ENCODE peak calls at places on chromosomes 12 and 14, in seven cellular contexts. F is choroid plexus epithelial cell, V is fibroblast of pulmonary artery, W is heart right ventricle, G is epithelial cell of esophagus, D is cardiac muscle cell, K is fibroblast of the aortic adventitia. N is an unnamed sample.

GRCh38 chr12:6430124-6430989 is 14.4 kb upstream of the CD27 start:
- DNase-seq in F (peak), V (peak), W (peak), G (peak), D (peak), K (peak), N (peak)

GRCh38 chr12:49549735-49550710 is 11.2 kb downstream of the KCNH3 start:
- DNase-seq in F (no peak), V (no peak), W (no peak), G (no peak), D (no peak), K (no peak), N (no peak)

GRCh38 chr14:74326369-74327152 is 21.7 kb upstream of the VRTN start:
- DNase-seq in F (peak), V (no peak), W (no peak), G (no peak), D (peak), K (no peak), N (no peak)

GRCh38 chr14:100864960-100865681 is 38.4 kb downstream of the RTL1 start:
- DNase-seq in F (no peak), V (no peak), W (no peak), G (peak), D (no peak), K (peak), N (peak)

GRCh38 chr12:88181881-88182280 is 39.8 kb downstream of the TMTC3 start:
- DNase-seq in F (no peak), V (no peak), W (no peak), G (no peak), D (no peak), K (no peak), N (no peak)

GRCh38 chr14:34461334-34462131 is 507 bp downstream of the SPTSSA start:
- DNase-seq in F (peak), V (peak), W (peak), G (peak), D (peak), K (peak), N (peak)

GRCh38 chr12:3869860-3870259 is 3.3 kb downstream of the PARP11 start:
- DNase-seq in F (peak), V (no peak), W (no peak), G (no peak), D (no peak), K (no peak), N (no peak)

GRCh38 chr12:51191516-51192283 is 18.8 kb upstream of the TFCP2 start:
- DNase-seq in F (no peak), V (no peak), W (no peak), G (no peak), D (no peak), K (no peak), N (no peak)

GRCh38 chr14:68762944-68763831 is 29.7 kb downstream of the ZFP36L1 start:
- DNase-seq in F (peak), V (peak), W (peak), G (no peak), D (peak), K (peak), N (peak)

GRCh38 chr12:81300454-81300853 is 222.6 kb downstream of the ACSS3 start:
- DNase-seq in F (peak), V (peak), W (no peak), G (peak), D (peak), K (no peak), N (no peak)

GRCh38 chr12:91406920-91407341 is 224.3 kb upstream of the DCN start:
- DNase-seq in F (peak), V (peak), W (no peak), G (peak), D (peak), K (no peak), N (peak)

GRCh38 chr12:109858764-109859163 is 21.6 kb downstream of the GLTP start:
- DNase-seq in F (peak), V (no peak), W (no peak), G (no peak), D (no peak), K (no peak), N (no peak)

GRCh38 chr12:124469193-124469888 is 98.1 kb downstream of the NCOR2 start:
- DNase-seq in F (no peak), V (no peak), W (peak), G (no peak), D (peak), K (no peak), N (no peak)

GRCh38 chr12:29088611-29089219 is 60.4 kb upstream of the FAR2 start:
- DNase-seq in F (peak), V (peak), W (no peak), G (peak), D (peak), K (peak), N (no peak)

GRCh38 chr12:21600196-21600595 is 4.5 kb downstream of the GYS2 start:
- DNase-seq in F (no peak), V (no peak), W (no peak), G (no peak), D (no peak), K (no peak), N (no peak)

GRCh38 chr14:90517431-90517841 is 120.6 kb downstream of the CALM1 start:
- DNase-seq in F (no peak), V (no peak), W (no peak), G (no peak), D (no peak), K (no peak), N (no peak)

GRCh38 chr14:103020271-103020910 is 37.0 kb downstream of the CDC42BPB start:
- DNase-seq in F (no peak), V (no peak), W (no peak), G (no peak), D (no peak), K (no peak), N (no peak)

GRCh38 chr12:69987453-69988102 is 162.6 kb downstream of the MYRFL start:
- DNase-seq in F (peak), V (peak), W (no peak), G (peak), D (peak), K (peak), N (peak)

GRCh38 chr12:119334459-119335170 is at the start of gene CCDC60:
- DNase-seq in F (no peak), V (no peak), W (no peak), G (peak), D (no peak), K (no peak), N (no peak)

GRCh38 chr12:102429755-102430154 is 50.6 kb downstream of the IGF1 start:
- DNase-seq in F (no peak), V (no peak), W (no peak), G (no peak), D (no peak), K (no peak), N (no peak)

GRCh38 chr14:29643415-29644206 is 284.0 kb downstream of the PRKD1 start:
- DNase-seq in F (peak), V (peak), W (no peak), G (no peak), D (peak), K (peak), N (peak)

GRCh38 chr14:23145794-23146422 is 26.9 kb upstream of the CEBPE start:
- DNase-seq in F (no peak), V (peak), W (no peak), G (peak), D (peak), K (no peak), N (peak)

GRCh38 chr14:88986146-88986841 is 161.8 kb downstream of the TTC8 start:
- DNase-seq in F (peak), V (peak), W (peak), G (peak), D (peak), K (peak), N (peak)

GRCh38 chr12:50597200-50598195 is 92.7 kb downstream of the DIP2B start:
- DNase-seq in F (peak), V (peak), W (no peak), G (peak), D (peak), K (peak), N (peak)

GRCh38 chr14:51978566-51979398 is 10.6 kb upstream of the RTRAF start:
- DNase-seq in F (peak), V (peak), W (peak), G (peak), D (peak), K (peak), N (peak)

GRCh38 chr12:42281281-42281680 is 43.2 kb upstream of the YAF2 start:
- DNase-seq in F (no peak), V (no peak), W (no peak), G (no peak), D (no peak), K (no peak), N (no peak)

GRCh38 chr14:100654814-100655795 is 67.9 kb upstream of the BEGAIN start:
- DNase-seq in F (no peak), V (no peak), W (peak), G (peak), D (no peak), K (no peak), N (no peak)

GRCh38 chr12:49344486-49345047 is 2.1 kb upstream of the DNAJC22 start:
- DNase-seq in F (no peak), V (no peak), W (no peak), G (no peak), D (no peak), K (no peak), N (no peak)

GRCh38 chr12:89470741-89471504 is 53.7 kb downstream of the GALNT4 start:
- DNase-seq in F (peak), V (peak), W (no peak), G (peak), D (peak), K (peak), N (peak)

GRCh38 chr14:26252176-26252575 is 345.7 kb downstream of the NOVA1 start:
- DNase-seq in F (no peak), V (no peak), W (no peak), G (no peak), D (no peak), K (no peak), N (no peak)

DNA sequence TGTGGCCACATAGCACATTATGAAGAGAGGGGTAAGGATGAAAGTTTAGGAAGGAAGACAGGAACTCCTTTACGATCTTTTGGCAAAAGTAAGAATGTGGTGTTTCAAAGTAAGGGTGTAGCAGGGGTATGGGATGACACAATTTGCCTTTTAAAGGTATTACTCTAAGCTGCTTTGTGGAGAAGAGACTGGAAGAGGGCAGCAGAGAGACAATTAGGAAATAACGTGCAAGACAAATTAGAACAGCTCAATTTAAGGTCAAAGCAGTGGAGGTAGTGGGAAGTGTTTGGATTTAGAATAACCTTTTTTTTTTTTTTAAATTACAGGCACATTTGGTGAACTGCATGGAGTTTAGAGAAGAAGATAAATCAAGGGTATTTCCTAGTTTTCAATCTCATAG is 342.6 kb downstream of the NOVA1 start:
- DNase-seq in F (peak), V (peak), W (no peak), G (peak), D (peak), K (peak), N (peak)
- TF ChIP-seq CTCF in F (peak), V (peak), W (no peak), G (peak), D (peak), K (peak), N (peak)

GRCh38 chr14:105413542-105413886 is 6.1 kb upstream of the MTA1 start:
- DNase-seq in F (no peak), V (no peak), W (no peak), G (no peak), D (no peak), K (no peak), N (no peak)

GRCh38 chr14:105415481-105416428 is 3.9 kb upstream of the MTA1 start:
- DNase-seq in F (no peak), V (no peak), W (no peak), G (no peak), D (no peak), K (no peak), N (no peak)

GRCh38 chr14:105412768-105413541 is 6.7 kb upstream of the MTA1 start:
- DNase-seq in F (no peak), V (no peak), W (no peak), G (no peak), D (no peak), K (no peak), N (no peak)

GRCh38 chr14:105416671-105417070 is 3.0 kb upstream of the MTA1 start:
- DNase-seq in F (peak), V (no peak), W (no peak), G (no peak), D (no peak), K (no peak), N (no peak)

GRCh38 chr14:105414456-105415371 is 4.9 kb upstream of the MTA1 start:
- DNase-seq in F (peak), V (peak), W (peak), G (peak), D (peak), K (peak), N (peak)
- H3K4me3 ChIP-seq in F (peak), V (peak), W (peak), G (peak), D (peak), K (peak), N (peak)

GRCh38 chr12:77685112-77685511 is 145.6 kb upstream of the NAV3 start:
- DNase-seq in F (peak), V (peak), W (no peak), G (peak), D (peak), K (peak), N (peak)

GRCh38 chr12:77687346-77687745 is 143.3 kb upstream of the NAV3 start:
- DNase-seq in F (no peak), V (no peak), W (no peak), G (no peak), D (no peak), K (peak), N (peak)

GRCh38 chr12:77689510-77690086 is 141.1 kb upstream of the NAV3 start:
- DNase-seq in F (no peak), V (no peak), W (no peak), G (no peak), D (no peak), K (no peak), N (no peak)

GRCh38 chr12:77685906-77686305 is 144.8 kb upstream of the NAV3 start:
- DNase-seq in F (no peak), V (no peak), W (no peak), G (no peak), D (no peak), K (no peak), N (peak)

GRCh38 chr12:77686760-77687159 is 143.9 kb upstream of the NAV3 start:
- DNase-seq in F (peak), V (peak), W (no peak), G (no peak), D (peak), K (peak), N (no peak)
- TF ChIP-seq CTCF in F (peak), V (no peak), W (no peak), G (no peak), D (no peak), K (peak), N (peak)

DNA sequence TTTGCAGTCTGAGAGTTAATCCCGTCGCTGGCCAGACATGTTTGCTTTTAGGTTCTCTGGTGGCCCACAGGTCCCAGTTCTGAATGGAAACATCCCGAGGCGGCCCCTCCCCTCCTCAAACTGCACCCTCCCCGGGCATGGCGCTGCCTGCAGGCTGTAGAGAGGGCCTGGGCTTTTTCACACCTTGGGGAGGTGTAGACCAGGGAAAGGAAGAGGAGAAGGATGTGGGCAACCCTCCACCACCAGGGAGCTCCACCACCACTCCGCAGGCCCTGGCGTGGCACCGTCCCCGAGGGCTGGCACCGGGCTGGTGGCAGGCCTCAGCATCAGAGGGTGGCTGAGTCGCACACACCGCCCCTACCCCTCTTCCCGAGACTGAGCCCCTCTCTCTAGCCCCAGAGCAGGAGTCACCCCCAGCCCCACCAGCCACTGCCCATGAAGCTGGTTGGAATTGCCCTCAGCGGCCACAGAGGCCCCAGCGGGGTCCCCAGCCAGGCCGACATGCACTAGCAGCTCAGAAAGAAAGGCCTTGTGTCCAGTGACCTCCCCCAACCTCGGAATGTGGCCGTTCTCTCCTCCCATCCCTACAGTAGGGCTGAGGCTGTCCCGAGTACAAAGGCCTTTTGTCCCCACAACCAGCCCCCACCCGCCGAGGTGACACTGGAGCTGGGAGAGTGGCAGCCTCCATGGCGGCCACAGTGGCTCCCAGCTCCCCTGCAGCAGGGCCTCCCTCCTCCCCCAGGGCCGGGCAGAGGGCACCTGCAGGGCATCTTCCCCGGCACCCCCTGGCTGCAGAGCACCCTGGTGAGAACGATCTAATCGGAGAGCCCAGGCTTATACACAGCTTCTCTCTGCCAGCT is 23.5 kb upstream of the INF2 start:
- DNase-seq in F (no peak), V (no peak), W (no peak), G (peak), D (no peak), K (no peak), N (no peak)
- H3K4me3 ChIP-seq in F (no peak), V (no peak), W (no peak), G (no peak), D (no peak), K (no peak), N (no peak)

GRCh38 chr12:27911397-27911796 is 61.1 kb downstream of the PTHLH start:
- DNase-seq in F (no peak), V (no peak), W (no peak), G (no peak), D (no peak), K (no peak), N (no peak)
- TF ChIP-seq CTCF in F (no peak), V (no peak), W (no peak), G (no peak), D (no peak), K (no peak), N (no peak)

GRCh38 chr12:52759695-52760094 is 17.4 kb downstream of the KRT76 start:
- DNase-seq in F (no peak), V (no peak), W (no peak), G (no peak), D (no peak), K (no peak), N (no peak)

GRCh38 chr12:52760623-52761022 is 16.5 kb downstream of the KRT76 start:
- DNase-seq in F (no peak), V (no peak), W (no peak), G (no peak), D (no peak), K (no peak), N (no peak)

GRCh38 chr12:52763991-52764390 is 13.2 kb downstream of the KRT76 start:
- DNase-seq in F (no peak), V (no peak), W (no peak), G (no peak), D (no peak), K (no peak), N (no peak)

GRCh38 chr12:52763036-52763659 is 14.0 kb downstream of the KRT76 start:
- DNase-seq in F (no peak), V (no peak), W (no peak), G (no peak), D (no peak), K (no peak), N (no peak)

DNA sequence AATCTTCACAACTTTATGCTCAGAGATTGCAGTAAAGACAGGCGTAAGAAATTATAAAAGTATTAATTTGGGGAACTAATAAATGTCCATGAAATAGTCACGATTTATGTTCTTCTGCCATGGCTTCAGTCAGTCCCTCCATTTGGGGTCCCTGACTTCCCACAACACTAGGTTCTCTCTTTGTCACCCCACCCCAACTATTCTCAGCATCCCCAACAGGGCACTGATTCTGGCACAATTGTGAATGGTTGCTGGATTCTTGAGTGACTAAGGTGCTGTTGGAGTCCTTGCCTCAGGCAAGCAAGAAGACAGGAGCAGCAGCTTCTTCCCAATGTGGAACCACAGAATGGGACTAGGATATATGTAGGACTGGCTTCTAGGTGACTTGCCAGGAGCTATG is 15.3 kb downstream of the KRT76 start:
- DNase-seq in F (no peak), V (no peak), W (no peak), G (no peak), D (no peak), K (no peak), N (no peak)
- H3K4me3 ChIP-seq in F (no peak), V (no peak), W (no peak), G (no peak), D (no peak), K (no peak), N (no peak)

GRCh38 chr14:92093320-92093719 is 13.1 kb downstream of the ATXN3 start:
- DNase-seq in F (peak), V (peak), W (no peak), G (no peak), D (no peak), K (no peak), N (peak)
- TF ChIP-seq CTCF in F (peak), V (peak), W (no peak), G (no peak), D (peak), K (no peak), N (no peak)

GRCh38 chr12:39605996-39606395 is 13.6 kb downstream of the ABCD2 start:
- DNase-seq in F (peak), V (peak), W (no peak), G (peak), D (peak), K (no peak), N (peak)
- H3K4me3 ChIP-seq in F (no peak), V (no peak), W (no peak), G (no peak), D (no peak), K (no peak), N (no peak)